ENCODE peak calls at places on chromosome 11, in four cellular contexts. I, S, F and E are unnamed samples.

GRCh38 chr11:72730706-72731105 is 21.5 kb downstream of the ARAP1 start:
- DNase-seq in I (no peak), F (no peak), S (no peak), E (no peak)

GRCh38 chr11:2271077-2271326 is 614 bp upstream of the ASCL2 start:
- DNase-seq in I (peak), F (no peak), S (peak), E (no peak)

GRCh38 chr11:79212711-79213110 is 228.1 kb downstream of the TENM4 start:
- DNase-seq in I (no peak), F (no peak), S (no peak), E (no peak)

GRCh38 chr11:62543680-62544444 is 2.7 kb downstream of the AHNAK start:
- DNase-seq in F (peak), I (no peak), S (no peak), E (no peak)

GRCh38 chr11:131077340-131077739 is 161.1 kb upstream of the SNX19 start:
- DNase-seq in S (no peak), I (no peak), F (peak), E (peak)

GRCh38 chr11:71504526-71504925 is 22.5 kb upstream of the KRTAP5-7 start:
- DNase-seq in S (peak), I (no peak), F (no peak), E (no peak)

GRCh38 chr11:8744423-8744822 is 61.8 kb downstream of the RPL27A start:
- DNase-seq in S (no peak), I (no peak), F (no peak), E (peak)

GRCh38 chr11:48028909-48029685 is 48.7 kb downstream of the PTPRJ start:
- DNase-seq in S (peak), F (no peak), I (no peak), E (peak)

GRCh38 chr11:78432058-78432515 is 14.5 kb upstream of the GAB2 start:
- DNase-seq in I (no peak), S (no peak), F (peak), E (no peak)